ENCODE peak calls at places on chromosomes 12 and 14, in four cellular contexts. E is D341Med; M is stimulated activated naive CD8-positive, alpha-beta T cell treated with anti-CD3 and anti-CD28 coated beads, Interleukin-15, amount 100 ng/mL, for 72 hours; A is right lobe of liver. I is an unnamed sample.

GRCh38 chr14:38210168-38210567 is 2.5 kb downstream of the SSTR1 start:
- DNase-seq in E (no peak), M (no peak), A (peak; percentile 33), I (no peak)

GRCh38 chr14:37179896-37180502 is 7.6 kb upstream of the SLC25A21 start:
- DNase-seq in E (no peak), M (no peak), A (no peak), I (no peak)

GRCh38 chr12:109047081-109047805 is 5.1 kb upstream of the USP30 start:
- DNase-seq in E (no peak), M (no peak), A (no peak), I (no peak)

GRCh38 chr12:79023784-79024183 is 159.2 kb downstream of the SYT1 start:
- DNase-seq in E (no peak), M (no peak), A (no peak), I (no peak)

GRCh38 chr14:103607039-103607668 is 21.9 kb upstream of the KLC1 start:
- DNase-seq in E (peak; percentile 85), M (peak; percentile 72), A (peak; percentile 65), I (peak; percentile 46)

GRCh38 chr14:62269204-62269603 is 507.0 kb downstream of the SNAPC1 start:
- DNase-seq in E (no peak), M (no peak), A (no peak), I (no peak)

GRCh38 chr12:125079943-125080645 is 14.9 kb downstream of the AACS start:
- DNase-seq in E (peak; percentile 71), M (no peak), A (no peak), I (no peak)

GRCh38 chr12:88144037-88144436 is 1.9 kb downstream of the TMTC3 start:
- DNase-seq in E (no peak), M (no peak), A (no peak), I (no peak)

GRCh38 chr12:30792648-30793499 is 38.1 kb upstream of the CAPRIN2 start:
- DNase-seq in E (no peak), M (no peak), A (no peak), I (no peak)

GRCh38 chr12:52529846-52530245 is 9.7 kb upstream of the KRT5 start:
- DNase-seq in E (no peak), M (no peak), A (no peak), I (no peak)

GRCh38 chr12:96876966-96877365 is 30.1 kb upstream of the NEDD1 start:
- DNase-seq in E (no peak), M (no peak), A (no peak), I (no peak)

GRCh38 chr12:126369487-126370463 is 1304.5 kb downstream of the AACS start:
- DNase-seq in E (no peak), M (no peak), A (no peak), I (no peak)

GRCh38 chr14:90060965-90061848 is 587 bp upstream of the KCNK13 start:
- DNase-seq in E (peak; percentile 43), M (peak; percentile 23), A (peak; percentile 26), I (no peak)

GRCh38 chr14:51600658-51601057 is 51.1 kb upstream of the FRMD6 start:
- DNase-seq in E (no peak), M (no peak), A (no peak), I (no peak)

GRCh38 chr12:2641209-2641608 is 153.6 kb upstream of the FKBP4 start:
- DNase-seq in E (no peak), M (no peak), A (peak; percentile 41), I (no peak)

I was measured in naive B cell.